ENCODE peak calls at places on chromosomes 12 and 14, in ten cellular contexts. Y, G, S, P, W, I, K, U, J and E are unnamed samples.

GRCh38 chr12:6788972-6789905 is at the start of gene CD4:
- DNase-seq in Y (no peak), G (peak), S (no peak), P (peak), W (no peak), I (peak), K (no peak), U (no peak), J (no peak), E (no peak)

GRCh38 chr12:62434504-62435336 is 31.9 kb upstream of the MON2 start:
- DNase-seq in Y (no peak), G (no peak), S (no peak), P (peak), W (peak), I (no peak), K (peak), U (no peak), J (peak), E (no peak)

GRCh38 chr12:3204143-3204542 is 127.0 kb downstream of the TSPAN9 start:
- DNase-seq in Y (no peak), G (no peak), S (no peak), P (no peak), W (peak), I (no peak), K (no peak), U (no peak), J (no peak), E (no peak)

GRCh38 chr14:52112336-52113018 is 43.6 kb upstream of the NID2 start:
- DNase-seq in Y (peak), G (no peak), S (no peak), P (no peak), W (peak), I (no peak), K (no peak), U (no peak), J (peak), E (peak)

GRCh38 chr12:50862316-50862715 is 19.6 kb downstream of the TMPRSS12 start:
- DNase-seq in Y (peak), G (no peak), S (no peak), P (no peak), W (peak), I (no peak), K (peak), U (peak), J (peak), E (peak)

GRCh38 chr12:48572326-48572725 is 2.5 kb upstream of the LALBA start:
- DNase-seq in Y (no peak), G (no peak), S (no peak), P (no peak), W (peak), I (no peak), K (no peak), U (peak), J (no peak), E (peak)

GRCh38 chr12:31928246-31929139 is 30.7 kb upstream of the RESF1 start:
- DNase-seq in Y (no peak), G (no peak), S (no peak), P (no peak), W (peak), I (no peak), K (no peak), U (no peak), J (no peak), E (no peak)

GRCh38 chr14:99853206-99853605 is 60.0 kb downstream of the EML1 start:
- DNase-seq in Y (no peak), G (no peak), S (no peak), P (no peak), W (no peak), I (no peak), K (no peak), U (no peak), J (peak), E (no peak)

GRCh38 chr14:32708134-32708533 is 230.5 kb upstream of the NPAS3 start:
- DNase-seq in Y (no peak), G (no peak), S (no peak), P (no peak), W (no peak), I (no peak), K (no peak), U (no peak), J (no peak), E (no peak)

GRCh38 chr14:32710351-32711102 is 228.2 kb upstream of the NPAS3 start:
- DNase-seq in Y (peak), G (no peak), S (no peak), P (no peak), W (peak), I (no peak), K (no peak), U (peak), J (peak), E (peak)

GRCh38 chr14:32709072-32709471 is 229.6 kb upstream of the NPAS3 start:
- DNase-seq in Y (peak), G (no peak), S (no peak), P (no peak), W (peak), I (peak), K (no peak), U (peak), J (peak), E (peak)

GRCh38 chr14:32703246-32703645 is 235.4 kb upstream of the NPAS3 start:
- DNase-seq in Y (peak), G (no peak), S (no peak), P (no peak), W (no peak), I (no peak), K (no peak), U (peak), J (peak), E (no peak)

DNA sequence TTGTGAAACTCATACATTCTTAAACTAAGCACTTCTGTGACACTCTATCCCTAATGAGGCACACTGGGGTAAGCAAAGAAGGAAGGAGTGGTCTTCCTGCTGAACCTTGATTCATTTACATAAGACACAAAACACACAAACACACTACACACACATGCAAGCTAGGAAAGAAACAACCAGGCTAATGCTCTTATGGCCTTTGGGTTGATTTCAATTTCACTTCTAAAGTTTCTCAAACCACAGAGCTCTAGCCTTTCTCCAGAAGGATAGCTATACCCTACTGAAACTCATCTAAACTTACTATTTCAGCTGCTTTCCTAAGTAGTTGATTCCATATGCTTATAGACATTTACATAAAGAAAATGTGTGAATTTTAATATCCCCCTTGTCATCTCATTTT is 232.0 kb upstream of the NPAS3 start:
- DNase-seq in Y (no peak), G (no peak), S (no peak), P (no peak), W (no peak), I (no peak), K (no peak), U (no peak), J (no peak), E (no peak)
- TF ChIP-seq CTCF in Y (no peak), G (no peak), S (no peak), P (no peak), W (no peak), I (no peak), K (no peak), U (no peak), J (no peak), E (no peak)

DNA sequence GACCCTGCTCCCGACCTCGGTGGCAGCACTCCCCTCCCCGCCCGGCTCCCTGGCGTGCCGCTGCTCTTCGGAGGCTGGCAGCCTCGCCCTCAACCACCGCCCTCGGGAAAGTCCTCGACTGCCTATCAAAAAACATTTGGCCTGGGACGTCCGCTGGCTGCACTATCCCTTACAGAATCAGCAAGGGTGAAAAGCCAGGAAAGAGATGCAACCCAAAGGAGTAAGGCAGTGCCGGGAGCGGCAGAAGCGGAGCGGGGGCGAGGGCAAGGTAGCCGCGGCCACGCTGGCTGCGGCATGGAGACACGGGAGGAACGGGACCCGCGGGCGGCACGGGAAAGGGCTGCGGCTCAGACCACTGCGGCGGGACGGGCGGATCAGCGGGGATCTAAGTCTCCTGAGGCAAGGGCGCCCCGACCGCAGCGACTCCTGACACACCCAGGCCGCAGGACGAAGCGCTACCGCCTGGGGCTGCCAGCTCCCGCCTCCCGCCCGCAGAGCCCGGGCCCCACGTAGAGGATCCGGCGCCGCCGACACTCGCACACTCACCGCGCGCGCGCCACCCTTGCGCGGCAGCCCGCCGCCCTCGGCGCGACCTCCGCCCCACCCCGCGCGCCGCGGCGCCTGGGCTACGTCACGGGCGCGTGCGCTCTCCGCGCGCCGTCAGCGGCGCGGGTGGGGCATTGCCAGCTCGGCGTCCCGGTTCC is at the start of the genes BBOF1 and ENTPD5:
- DNase-seq in Y (peak), G (peak), S (peak), P (peak), W (peak), I (peak), K (peak), U (peak), J (peak), E (peak)
- TF ChIP-seq CTCF in Y (no peak), G (no peak), S (no peak), P (no peak), W (no peak), I (peak), K (no peak), U (no peak), J (no peak), E (no peak)

GRCh38 chr12:116266220-116266619 is 11.3 kb downstream of the MED13L start:
- DNase-seq in Y (peak), G (no peak), S (no peak), P (no peak), W (peak), I (no peak), K (no peak), U (no peak), J (peak), E (peak)
- TF ChIP-seq CTCF in Y (peak), G (peak), S (no peak), P (no peak), W (peak), I (no peak), K (no peak), U (peak), J (no peak), E (no peak)

DNA sequence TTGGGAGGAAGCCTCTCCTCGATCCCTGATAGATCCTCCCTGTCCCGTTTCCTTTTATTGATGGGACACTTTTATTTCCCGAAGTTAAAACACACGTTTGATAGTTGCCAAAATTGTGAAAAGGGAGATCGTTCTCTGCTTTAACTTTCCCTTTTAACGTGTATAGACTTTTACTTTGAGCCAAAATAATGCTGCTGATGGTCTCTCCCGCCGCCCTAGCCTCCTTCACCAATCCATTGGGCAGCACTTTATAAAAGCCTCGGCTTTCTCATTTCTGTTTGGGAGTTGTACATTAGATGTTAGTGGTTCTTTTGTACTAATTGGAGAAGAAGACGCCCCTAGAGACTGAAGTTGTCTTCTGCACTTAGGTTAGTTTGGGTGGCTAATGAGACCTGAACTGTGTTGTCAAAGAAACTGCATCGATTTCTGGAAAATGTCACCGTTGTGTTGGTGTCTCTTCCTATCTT is 1.4 kb downstream of the TMTC2 start:
- DNase-seq in Y (peak), G (no peak), S (no peak), P (no peak), W (no peak), I (no peak), K (no peak), U (peak), J (peak), E (peak)
- TF ChIP-seq CTCF in Y (peak), G (no peak), S (peak), P (no peak), W (no peak), I (no peak), K (peak), U (peak), J (peak), E (no peak)

GRCh38 chr12:52202361-52203078 is 10.7 kb upstream of the KRT80 start:
- DNase-seq in Y (no peak), G (no peak), S (no peak), P (peak), W (no peak), I (no peak), K (no peak), U (peak), J (peak), E (no peak)
- TF ChIP-seq CTCF in Y (no peak), G (no peak), S (no peak), P (no peak), W (no peak), I (no peak), K (no peak), U (no peak), J (no peak), E (no peak)

GRCh38 chr14:93078830-93079229 is 36.9 kb downstream of the ITPK1 start:
- DNase-seq in Y (peak), G (no peak), S (no peak), P (no peak), W (no peak), I (no peak), K (no peak), U (peak), J (peak), E (no peak)
- TF ChIP-seq CTCF in Y (no peak), G (no peak), S (no peak), P (no peak), W (no peak), I (no peak), K (no peak), U (no peak), J (no peak), E (no peak)

DNA sequence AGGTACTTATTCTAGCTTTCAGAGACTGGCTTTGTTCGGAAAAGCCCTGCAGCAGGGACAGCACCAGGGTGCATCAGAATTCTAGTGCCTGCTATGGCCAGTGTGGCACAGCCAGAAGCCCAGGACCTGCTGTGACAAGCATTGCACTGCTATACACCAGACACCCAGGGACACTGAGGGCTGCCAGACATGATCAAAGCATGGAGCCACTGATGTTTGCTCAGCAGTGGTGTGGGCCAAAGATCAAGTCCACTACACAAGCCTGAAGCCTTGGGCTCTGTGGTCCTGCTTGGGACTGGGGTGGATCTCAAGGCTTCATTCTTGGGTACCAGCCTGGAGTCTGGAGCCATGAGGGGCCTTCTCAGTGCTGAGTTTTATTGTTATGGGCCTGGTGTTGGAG is 36.1 kb upstream of the CDKN3 start:
- DNase-seq in Y (no peak), G (no peak), S (no peak), P (no peak), W (no peak), I (no peak), K (no peak), U (no peak), J (no peak), E (no peak)
- TF ChIP-seq CTCF in Y (no peak), G (no peak), S (no peak), P (no peak), W (no peak), I (no peak), K (no peak), U (no peak), J (no peak), E (no peak)

DNA sequence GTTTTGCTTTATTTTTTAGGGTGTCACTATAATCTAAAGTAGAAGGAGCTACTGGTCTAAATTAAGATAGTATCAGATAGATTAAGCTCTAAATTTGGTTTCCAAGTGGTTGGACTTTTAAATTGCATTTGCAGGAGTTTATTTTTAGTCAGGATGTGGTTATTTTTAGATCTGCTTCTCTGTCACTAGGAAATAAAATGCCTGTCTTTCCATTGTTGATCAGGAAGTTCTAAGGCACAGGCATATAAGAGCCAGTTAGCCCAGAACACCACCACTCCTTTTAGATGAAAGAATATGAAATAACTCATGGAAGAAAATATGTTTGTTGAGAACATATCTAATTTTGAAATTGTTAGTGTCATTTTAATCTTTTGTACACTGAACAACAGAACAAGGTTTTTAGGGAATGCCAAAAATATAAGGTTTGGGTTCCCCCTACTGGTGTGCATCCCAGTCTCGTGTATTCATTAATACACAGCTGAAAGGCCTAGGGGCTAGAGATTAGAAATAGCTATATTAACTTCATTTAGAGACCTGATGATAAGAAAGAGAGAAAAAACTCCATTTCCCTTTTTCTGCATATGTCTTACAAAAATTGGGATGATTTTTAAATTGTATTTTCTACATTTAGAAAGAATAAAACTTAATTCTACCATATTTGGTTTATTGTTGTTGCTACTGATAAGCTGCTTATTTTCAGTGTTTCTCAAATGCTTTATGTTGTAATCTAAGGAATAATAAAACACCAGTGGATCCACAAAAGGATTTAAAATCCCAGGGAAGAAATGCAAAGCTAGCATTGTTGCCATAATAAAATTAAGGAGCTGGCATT is 67.2 kb downstream of the RIC8B start:
- DNase-seq in Y (peak), G (no peak), S (peak), P (no peak), W (peak), I (peak), K (peak), U (peak), J (peak), E (peak)
- TF ChIP-seq CTCF in Y (peak), G (peak), S (peak), P (peak), W (peak), I (peak), K (peak), U (peak), J (peak), E (peak)

DNA sequence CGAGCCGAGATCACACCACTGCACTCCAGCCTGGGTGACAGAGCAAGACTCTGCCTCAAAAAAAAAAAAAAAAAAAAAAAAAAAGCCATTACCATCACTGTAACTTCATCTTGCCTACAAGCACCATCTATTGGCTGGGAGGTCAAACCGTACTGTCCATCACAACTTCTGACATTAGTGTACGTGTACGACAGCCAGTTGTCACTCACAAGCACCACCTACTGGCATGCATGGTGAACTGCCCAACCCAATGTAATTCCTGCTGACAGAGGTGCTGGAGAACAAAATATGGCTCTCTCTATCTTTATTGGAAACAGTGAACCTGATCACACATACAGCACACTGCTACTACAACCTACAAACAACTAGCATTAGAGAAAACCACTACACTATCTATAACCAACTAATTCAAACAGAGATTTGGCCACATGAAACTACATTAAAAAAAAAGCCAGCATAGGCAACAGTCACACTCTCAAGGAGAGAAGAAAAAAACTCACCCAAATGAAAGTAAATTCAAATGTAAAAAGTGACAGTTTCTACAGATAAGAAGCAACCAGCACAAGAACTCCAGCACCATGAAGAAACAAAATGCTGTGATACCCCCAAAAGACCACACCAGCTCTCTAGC is 82.3 kb downstream of the PUS7L start:
- DNase-seq in Y (no peak), G (no peak), S (peak), P (no peak), W (peak), I (peak), K (no peak), U (peak), J (peak), E (peak)
- TF ChIP-seq CTCF in Y (peak), G (peak), S (peak), P (peak), W (peak), I (peak), K (peak), U (peak), J (peak), E (peak)

DNA sequence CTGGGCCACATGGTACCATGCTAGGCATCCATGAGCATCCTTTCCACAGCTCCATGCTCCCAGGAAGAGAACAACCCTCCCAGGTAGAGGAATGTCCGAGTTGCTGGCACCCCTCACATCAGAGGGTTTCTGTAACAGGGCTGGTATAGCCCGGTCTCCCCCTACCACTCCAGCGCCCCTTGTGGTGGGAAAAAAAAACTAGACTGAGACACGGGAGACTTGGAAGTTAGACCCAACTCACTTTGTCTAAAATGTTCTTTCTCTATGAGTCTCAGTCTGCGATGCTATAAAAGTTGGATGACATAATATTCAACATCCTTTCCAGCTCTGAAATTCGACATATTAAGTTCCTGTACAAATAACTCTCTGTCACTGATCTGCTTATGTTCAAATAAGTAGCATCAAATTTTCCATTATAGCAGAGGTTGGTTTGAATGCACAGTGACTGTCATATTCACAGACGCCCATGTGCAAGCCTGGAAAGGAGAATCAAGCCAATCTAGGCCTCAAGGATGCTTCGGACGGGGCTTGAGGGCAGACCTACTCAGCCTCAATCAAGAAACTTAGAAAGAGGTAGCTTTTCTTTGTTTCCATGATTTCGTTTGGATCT is 25.7 kb upstream of the TC2N start:
- DNase-seq in Y (no peak), G (no peak), S (peak), P (no peak), W (no peak), I (no peak), K (peak), U (peak), J (no peak), E (peak)
- TF ChIP-seq CTCF in Y (peak), G (peak), S (peak), P (peak), W (peak), I (peak), K (peak), U (peak), J (peak), E (peak)